ENCODE peak calls at places on chromosome 22, in six cellular contexts. M is GM23248, A is IMR-90, Y is body of pancreas, H is left ventricle myocardium inferior, T is right atrium auricular region. O is an unnamed sample. For H3K4me1 and H3K9me3, the result is how much of the 10 kb centered on the place peaks cover.

GRCh38 chr22:17576475-17576874 is 13.2 kb downstream of the SLC25A18 start:
- DNase-seq in H (no peak), M (peak), Y (no peak), T (no peak), A (peak), O (peak)

GRCh38 chr22:33573479-33573878 is 346.8 kb downstream of the LARGE1 start:
- DNase-seq in Y (no peak), A (no peak), M (no peak), T (no peak), H (no peak), O (no peak)

GRCh38 chr22:19766235-19766505 is 5.6 kb downstream of the TBX1 start:
- DNase-seq in T (no peak), Y (no peak), A (no peak), M (no peak), H (no peak), O (no peak)

GRCh38 chr22:44648821-44649566 is 53.0 kb upstream of the PRR5 start:
- DNase-seq in A (peak), Y (no peak), T (no peak), H (no peak), M (peak), O (peak)

GRCh38 chr22:19292262-19293230 is 1.0 kb upstream of the CLTCL1 start:
- DNase-seq in Y (peak), A (no peak), T (no peak), H (peak), M (no peak), O (peak)

GRCh38 chr22:39699631-39700348 is 129.2 kb downstream of the CACNA1I start:
- DNase-seq in H (no peak), A (no peak), T (no peak), Y (no peak), M (no peak), O (no peak)

GRCh38 chr22:26471522-26471921 is 12.1 kb downstream of the HPS4 start:
- DNase-seq in A (peak), T (no peak), Y (no peak), H (no peak), M (peak), O (peak)

GRCh38 chr22:42716221-42716620 is 4.4 kb downstream of the A4GALT start:
- DNase-seq in Y (no peak), A (no peak), M (no peak), T (no peak), H (no peak), O (no peak)

GRCh38 chr22:46794491-46794890 is 32.0 kb downstream of the TBC1D22A start:
- DNase-seq in A (no peak), Y (no peak), H (no peak), T (peak), M (no peak), O (no peak)

GRCh38 chr22:46797355-46797754 is 34.9 kb downstream of the TBC1D22A start:
- DNase-seq in M (peak), T (no peak), H (no peak), Y (no peak), A (peak), O (no peak)

GRCh38 chr22:46796566-46797195 is 34.2 kb downstream of the TBC1D22A start:
- DNase-seq in T (peak), A (no peak), Y (no peak), H (no peak), M (no peak), O (no peak)

GRCh38 chr22:46795140-46795539 is 32.7 kb downstream of the TBC1D22A start:
- DNase-seq in M (no peak), Y (no peak), H (no peak), T (peak), A (no peak), O (no peak)

GRCh38 chr22:46795845-46796565 is 33.6 kb downstream of the TBC1D22A start:
- DNase-seq in Y (no peak), T (peak), A (no peak), M (no peak), H (no peak), O (no peak)
- H3K4me1 ChIP-seq in Y (under half), T (under half), A (under half), M (under half), H (under half), O (under half)

DNA sequence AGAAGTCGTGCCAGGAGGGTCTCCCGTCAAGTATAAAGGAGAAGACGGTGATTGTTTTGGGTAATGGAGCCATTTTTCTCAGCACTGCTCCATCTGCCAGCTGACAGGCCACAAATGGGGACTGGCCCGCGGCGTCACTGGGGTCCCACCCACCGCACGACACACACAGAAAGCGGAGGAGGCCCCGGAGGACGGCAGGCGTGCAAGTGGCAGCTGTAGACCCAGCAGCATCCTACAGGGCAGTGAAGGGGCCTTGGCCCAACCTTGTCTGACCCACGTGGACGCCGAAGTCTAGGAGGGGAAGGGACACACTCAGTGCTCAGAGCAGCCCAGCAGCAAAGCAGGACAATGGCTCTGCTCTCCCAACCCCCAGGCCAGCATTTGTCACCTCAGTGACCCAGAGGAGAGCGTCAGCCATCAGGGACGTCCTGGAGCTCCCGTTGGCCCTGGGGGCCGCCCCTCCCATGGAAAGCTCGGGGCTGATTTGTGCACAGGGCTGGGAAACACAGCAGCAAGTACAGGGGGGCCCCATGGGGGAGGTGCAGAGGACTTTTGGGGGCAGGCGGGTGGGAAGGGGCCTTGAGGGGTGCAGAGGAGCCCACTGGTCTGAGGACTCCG is 644.4 kb downstream of the BRD1 start:
- DNase-seq in T (no peak), A (no peak), Y (no peak), H (no peak), M (no peak), O (no peak)
- H3K9me3 ChIP-seq in T (under half), A (half or more), Y (under half), H (under half), M (under half), O (under half)

DNA sequence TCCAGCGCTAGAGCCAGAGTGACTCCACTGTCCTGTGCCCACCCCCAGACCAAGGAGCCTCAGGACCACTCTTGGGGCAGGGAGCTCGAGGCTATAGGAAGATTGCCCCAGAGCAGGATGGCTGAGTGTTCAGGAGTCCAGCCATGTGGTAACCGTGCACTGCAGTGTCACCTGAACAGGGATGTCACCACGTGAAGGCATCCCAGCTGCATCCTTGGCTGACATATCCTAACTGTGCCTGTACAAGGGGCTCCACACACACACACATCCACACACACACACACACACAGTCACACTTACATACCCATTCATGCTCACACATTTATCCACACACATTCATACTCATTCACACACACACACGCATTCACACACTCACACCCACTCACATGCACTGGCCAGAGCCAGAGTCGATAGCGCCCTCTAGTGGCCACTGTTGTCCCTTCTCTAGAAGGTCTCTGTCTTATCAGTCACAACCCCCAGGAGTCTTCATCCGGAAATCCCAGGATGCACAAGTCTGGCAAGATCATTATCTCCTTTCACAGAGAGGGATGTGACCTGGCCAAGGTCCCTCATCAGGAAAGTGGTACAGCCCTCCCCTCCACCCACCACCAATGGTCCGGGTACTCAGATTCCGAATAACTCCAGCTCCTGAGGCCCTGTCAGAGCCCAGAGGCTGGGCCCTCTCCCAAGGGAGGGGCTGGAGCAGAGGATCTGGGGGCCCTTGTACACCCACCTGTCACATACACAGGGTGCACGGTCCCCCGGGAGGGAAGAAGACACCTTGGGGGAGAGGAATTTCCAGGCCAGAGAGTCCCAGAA is 55.1 kb downstream of the IGLL5 start:
- DNase-seq in Y (peak), T (peak), A (peak), M (peak), H (peak), O (peak)
- H3K4me1 ChIP-seq in Y (under half), T (under half), A (under half), M (under half), H (under half), O (under half)

DNA sequence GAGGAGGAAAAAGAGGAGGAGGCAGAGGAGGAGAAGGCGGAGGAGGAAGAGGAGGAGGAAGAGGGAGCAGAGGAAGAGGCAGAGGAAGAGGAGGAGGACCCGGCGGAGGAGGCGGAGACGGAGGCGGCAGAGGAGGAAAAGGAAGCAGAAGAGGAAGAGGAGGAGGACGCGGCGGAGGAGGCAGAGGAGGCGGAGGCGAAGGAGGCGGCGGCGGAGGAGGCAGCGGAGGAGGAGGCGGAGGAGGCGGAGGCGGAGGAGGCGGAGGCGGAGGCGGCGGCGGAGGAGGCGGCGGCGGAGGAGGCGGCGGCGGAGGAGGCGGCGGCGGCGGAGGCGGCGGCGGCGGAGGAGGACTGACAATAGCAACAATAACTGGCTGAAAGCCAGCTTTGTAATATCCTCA is 616.6 kb downstream of the TBC1D22A start:
- DNase-seq in Y (no peak), T (no peak), H (no peak), M (no peak), A (no peak), O (no peak)
- H3K9me3 ChIP-seq in Y (under half), T (under half), H (under half), M (under half), A (under half), O (under half)

DNA sequence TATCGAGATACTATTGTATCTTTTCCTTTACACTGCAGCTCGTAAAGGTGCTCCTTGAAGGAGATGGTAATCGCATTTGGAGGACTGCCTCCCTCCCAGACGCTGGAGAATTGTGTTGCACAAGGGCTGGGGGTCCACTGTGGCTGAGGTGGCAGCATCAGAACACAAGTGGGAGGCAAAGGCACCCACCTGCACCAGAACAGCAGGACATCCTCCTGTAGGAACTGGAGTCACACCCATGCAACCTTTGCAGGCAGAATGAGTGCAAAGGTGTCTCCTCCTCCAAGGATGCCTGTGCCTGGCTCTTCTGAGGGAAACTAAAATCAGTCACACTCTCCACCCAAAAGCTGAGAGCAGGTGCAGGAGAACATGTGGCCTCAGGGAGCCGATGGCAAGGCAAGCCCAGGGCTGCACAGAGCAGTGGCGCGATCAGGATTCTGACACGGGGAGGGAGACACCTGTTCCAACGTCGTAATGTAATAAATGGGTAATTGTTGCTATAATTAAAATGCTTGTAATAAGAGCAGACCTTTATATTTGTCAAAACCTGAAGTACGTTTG is 1501.4 kb downstream of the TBC1D22A start:
- DNase-seq in H (no peak), A (no peak), M (no peak), Y (no peak), T (no peak), O (no peak)
- H3K4me1 ChIP-seq in H (under half), A (under half), M (under half), Y (under half), T (under half), O (under half)

DNA sequence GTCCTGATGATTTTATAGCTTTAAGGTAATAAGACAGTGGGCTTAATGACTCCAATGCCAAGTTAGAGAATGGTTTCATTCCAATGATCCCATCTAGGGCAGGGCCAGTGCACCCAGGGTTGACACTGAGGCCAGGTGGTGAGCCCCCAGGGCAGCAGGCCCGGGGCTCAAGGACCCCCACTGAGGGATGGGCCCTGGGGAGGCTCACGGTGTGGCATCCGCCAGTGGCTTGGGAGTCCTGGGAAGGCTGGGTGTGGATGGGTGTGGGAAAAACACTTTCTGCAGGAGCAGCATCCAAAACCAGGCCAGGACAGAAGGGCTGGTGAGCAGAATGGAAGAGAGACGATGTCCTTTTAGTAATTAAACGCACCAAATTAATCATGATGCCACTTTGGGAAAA is 626.3 kb downstream of the TBC1D22A start:
- DNase-seq in T (no peak), H (no peak), Y (no peak), M (no peak), A (no peak), O (no peak)
- H3K9me3 ChIP-seq in T (under half), H (under half), Y (under half), M (under half), A (under half), O (under half)